ENCODE peak calls at places on chromosomes 16 and 17, in seven cellular contexts. A, R, K, H, X, W and L are unnamed samples.

GRCh38 chr16:58455750-58456149 is 44.2 kb upstream of the NDRG4 start:
- DNase-seq in A (no peak), R (no peak), K (no peak), H (no peak), X (no peak), W (no peak), L (no peak)

GRCh38 chr17:82200743-82201497 is 11.7 kb downstream of the CCDC57 start:
- DNase-seq in A (no peak), R (peak), K (no peak), H (no peak), X (no peak), W (peak), L (peak)

GRCh38 chr16:26644912-26645543 is 421.7 kb upstream of the C16orf82 start:
- DNase-seq in A (no peak), R (no peak), K (no peak), H (no peak), X (no peak), W (peak), L (peak)

GRCh38 chr17:50861334-50861676 is 4.8 kb downstream of the TOB1 start:
- DNase-seq in A (no peak), R (no peak), K (no peak), H (no peak), X (no peak), W (no peak), L (no peak)

GRCh38 chr16:88970539-88971065 is 6.4 kb downstream of the CBFA2T3 start:
- DNase-seq in A (no peak), R (no peak), K (no peak), H (no peak), X (no peak), W (no peak), L (no peak)

GRCh38 chr17:20046629-20047028 is 37.5 kb downstream of the SPECC1 start:
- DNase-seq in A (no peak), R (no peak), K (no peak), H (no peak), X (no peak), W (no peak), L (no peak)

GRCh38 chr16:70395345-70395901 is 43.5 kb downstream of the ST3GAL2 start:
- DNase-seq in A (peak), R (peak), K (peak), H (peak), X (no peak), W (peak), L (peak)

GRCh38 chr17:32970281-32970680 is 21.4 kb upstream of the SPACA3 start:
- DNase-seq in A (no peak), R (no peak), K (no peak), H (no peak), X (no peak), W (no peak), L (no peak)

GRCh38 chr17:57033296-57033695 is 51.8 kb upstream of the AKAP1 start:
- DNase-seq in A (no peak), R (no peak), K (no peak), H (no peak), X (no peak), W (no peak), L (no peak)

GRCh38 chr17:50767030-50767429 is 288 bp downstream of the ANKRD40CL start:
- DNase-seq in A (no peak), R (no peak), K (no peak), H (no peak), X (no peak), W (no peak), L (no peak)

GRCh38 chr17:77374170-77374936 is 233.6 kb downstream of the SEC14L1 start:
- DNase-seq in A (peak), R (peak), K (peak), H (peak), X (peak), W (peak), L (peak)

GRCh38 chr17:57436565-57436964 is 180.2 kb downstream of the MSI2 start:
- DNase-seq in A (no peak), R (no peak), K (no peak), H (no peak), X (no peak), W (no peak), L (no peak)